ENCODE peak calls at places on chromosomes 13 and 19, in nine cellular contexts. Y is AG09319; U is activated CD4-positive, alpha-beta T cell treated with anti-CD3 and anti-CD28 coated beads, Interleukin-2, amount 10 ng/mL, durations not matched to agents 7 days and 5 days; Q is anterior cingulate cortex; C is HuH-7; W is AG20443; T is stimulated activated CD4-positive, alpha-beta T cell treated with anti-CD3 and anti-CD28 coated beads, Interleukin-1b, Interleukin-23, amount 100 ng/mL, for 4 hours; D is NCI-H1694 treated with DMSO at 0.1 percent for 48 hours; L is DMS79. F is an unnamed sample.

GRCh38 chr13:79645569-79645968 is 164.6 kb downstream of the NDFIP2 start:
- DNase-seq in Y (no peak), U (no peak), Q (no peak), C (no peak), W (no peak), T (no peak), D (no peak), L (no peak), F (no peak)

GRCh38 chr13:49580980-49581680 is 4.2 kb downstream of the RCBTB1 start:
- DNase-seq in Y (no peak), U (no peak), Q (no peak), C (no peak), W (no peak), T (no peak), D (no peak), L (no peak), F (no peak)

GRCh38 chr13:114263590-114263989 is 17.8 kb upstream of the UPF3A start:
- DNase-seq in Y (no peak), U (peak; percentile 32), Q (no peak), C (no peak), W (no peak), T (no peak), D (no peak), L (peak; percentile 36), F (no peak)

GRCh38 chr19:674282-675151 is 1.7 kb upstream of the FSTL3 start:
- DNase-seq in Y (no peak), U (no peak), Q (no peak), C (no peak), W (no peak), T (no peak), D (no peak), L (no peak), F (no peak)

GRCh38 chr19:11405846-11406643 is 13.1 kb downstream of the RGL3 start:
- DNase-seq in Y (no peak), U (peak; percentile 30), Q (no peak), C (no peak), W (peak; percentile 31), T (no peak), D (no peak), L (no peak), F (no peak)

GRCh38 chr19:47587295-47587694 is 14.3 kb upstream of the ZNF541 start:
- DNase-seq in Y (no peak), U (no peak), Q (no peak), C (no peak), W (peak; percentile 20), T (no peak), D (no peak), L (no peak), F (no peak)

GRCh38 chr19:38849746-38850230 is at the start of gene HNRNPL:
- DNase-seq in Y (no peak), U (peak; percentile 99), Q (peak; percentile 100), C (peak; percentile 98), W (peak; percentile 96), T (peak; percentile 99), D (no peak), L (no peak), F (peak; percentile 97)

GRCh38 chr13:38582133-38582532 is 104.7 kb upstream of the FREM2 start:
- DNase-seq in Y (no peak), U (peak; percentile 8), Q (no peak), C (peak; percentile 3), W (peak; percentile 33), T (no peak), D (peak; percentile 46), L (no peak), F (peak; percentile 2)

GRCh38 chr13:74056829-74057564 is 77.2 kb downstream of the KLF12 start:
- DNase-seq in Y (no peak), U (no peak), Q (no peak), C (no peak), W (no peak), T (no peak), D (no peak), L (no peak), F (no peak)

GRCh38 chr13:44317752-44318550 is 55.7 kb upstream of the SERP2 start:
- DNase-seq in Y (no peak), U (no peak), Q (no peak), C (no peak), W (peak; percentile 41), T (no peak), D (peak; percentile 77), L (no peak), F (no peak)

GRCh38 chr13:32206097-32206740 is 108.9 kb downstream of the ZAR1L start:
- DNase-seq in Y (no peak), U (no peak), Q (no peak), C (no peak), W (peak; percentile 26), T (no peak), D (no peak), L (peak; percentile 24), F (no peak)

GRCh38 chr13:31236211-31236786 is 36.5 kb downstream of the B3GLCT start:
- DNase-seq in Y (peak; percentile 29), U (peak; percentile 8), Q (no peak), C (no peak), W (peak; percentile 60), T (no peak), D (peak; percentile 16), L (no peak), F (peak; percentile 36)

F was measured in hepatic stellate cell.